ENCODE peak calls at places on chromosomes 13 and 19, in eight cellular contexts. N, D, W, P, E, V, L and H are unnamed samples.

GRCh38 chr19:1650627-1651009 is 1.8 kb downstream of the TCF3 start:
- DNase-seq in N (no peak), D (peak; percentile 57), W (peak; percentile 72), P (peak; percentile 36), E (no peak), V (no peak), L (no peak), H (no peak)

GRCh38 chr19:8307400-8307964 is 676 bp downstream of the CD320 start:
- DNase-seq in N (peak; percentile 16), D (no peak), W (peak; percentile 45), P (no peak), E (no peak), V (no peak), L (no peak), H (peak; percentile 46)

GRCh38 chr19:11405846-11406643 is 13.1 kb downstream of the RGL3 start:
- DNase-seq in N (no peak), D (no peak), W (peak; percentile 89), P (peak; percentile 30), E (no peak), V (no peak), L (no peak), H (peak; percentile 39)

GRCh38 chr13:67509039-67509438 is 278.9 kb upstream of the PCDH9 start:
- DNase-seq in N (no peak), D (no peak), W (no peak), P (no peak), E (no peak), V (no peak), L (no peak), H (no peak)

GRCh38 chr19:3132971-3133792 is 2.7 kb upstream of the GNA15 start:
- DNase-seq in N (peak; percentile 34), D (peak; percentile 57), W (no peak), P (peak; percentile 78), E (no peak), V (no peak), L (no peak), H (peak; percentile 91)

GRCh38 chr19:41000310-41000737 is 9.2 kb downstream of the CYP2B6 start:
- DNase-seq in N (no peak), D (no peak), W (no peak), P (no peak), E (no peak), V (no peak), L (no peak), H (no peak)

GRCh38 chr19:28313633-28314032 is 899.3 kb downstream of the UQCRFS1 start:
- DNase-seq in N (no peak), D (no peak), W (no peak), P (no peak), E (no peak), V (no peak), L (no peak), H (no peak)

GRCh38 chr13:98315466-98315865 is 138.4 kb upstream of the RNF113B start:
- DNase-seq in N (peak; percentile 75), D (no peak), W (no peak), P (no peak), E (no peak), V (no peak), L (no peak), H (no peak)

GRCh38 chr13:73913043-73913740 is 221.0 kb downstream of the KLF12 start:
- DNase-seq in N (no peak), D (no peak), W (no peak), P (no peak), E (no peak), V (no peak), L (no peak), H (no peak)

GRCh38 chr13:85287528-85287927 is 511.7 kb downstream of the SLITRK6 start:
- DNase-seq in N (no peak), D (no peak), W (no peak), P (no peak), E (no peak), V (no peak), L (no peak), H (no peak)

GRCh38 chr19:55341191-55342043 is 1.7 kb downstream of the KMT5C start:
- DNase-seq in N (peak; percentile 93), D (peak; percentile 22), W (peak; percentile 92), P (peak; percentile 70), E (peak; percentile 97), V (peak; percentile 71), L (no peak), H (peak; percentile 78)

GRCh38 chr13:72805663-72806341 is 23.9 kb downstream of the PIBF1 start:
- DNase-seq in N (no peak), D (no peak), W (no peak), P (no peak), E (no peak), V (no peak), L (no peak), H (no peak)

GRCh38 chr19:28640506-28640905 is 572.4 kb downstream of the UQCRFS1 start:
- DNase-seq in N (no peak), D (no peak), W (no peak), P (no peak), E (no peak), V (no peak), L (no peak), H (no peak)

GRCh38 chr19:39067104-39067503 is 17.1 kb upstream of the ACP7 start:
- DNase-seq in N (no peak), D (no peak), W (no peak), P (no peak), E (no peak), V (no peak), L (no peak), H (no peak)

GRCh38 chr13:69935043-69935442 is 172.6 kb upstream of the ATXN8OS start:
- DNase-seq in N (no peak), D (no peak), W (no peak), P (no peak), E (no peak), V (no peak), L (no peak), H (peak; percentile 57)

GRCh38 chr13:100210966-100211710 is 122.2 kb downstream of the PCCA start:
- DNase-seq in N (no peak), D (no peak), W (no peak), P (no peak), E (no peak), V (no peak), L (no peak), H (no peak)

GRCh38 chr13:39578821-39579291 is 24.1 kb downstream of the LHFPL6 start:
- DNase-seq in N (no peak), D (no peak), W (no peak), P (no peak), E (no peak), V (no peak), L (no peak), H (no peak)

GRCh38 chr13:40665754-40666057 is 735 bp downstream of the FOXO1 start:
- DNase-seq in N (no peak), D (peak; percentile 56), W (no peak), P (peak; percentile 46), E (no peak), V (no peak), L (no peak), H (no peak)

GRCh38 chr13:41608779-41609178 is 151.4 kb downstream of the RGCC start:
- DNase-seq in N (no peak), D (no peak), W (no peak), P (no peak), E (no peak), V (no peak), L (no peak), H (no peak)

GRCh38 chr19:49832556-49832955 is 14.5 kb downstream of the MED25 start:
- DNase-seq in N (no peak), D (no peak), W (no peak), P (no peak), E (no peak), V (no peak), L (no peak), H (no peak)

GRCh38 chr13:44393391-44393790 is 19.8 kb downstream of the SERP2 start:
- DNase-seq in N (no peak), D (no peak), W (no peak), P (no peak), E (no peak), V (no peak), L (no peak), H (peak; percentile 52)

GRCh38 chr19:33629826-33630375 is 8.1 kb downstream of the CHST8 start:
- DNase-seq in N (no peak), D (no peak), W (no peak), P (no peak), E (no peak), V (no peak), L (no peak), H (no peak)

GRCh38 chr13:24068472-24068871 is 92.0 kb upstream of the SPATA13 start:
- DNase-seq in N (no peak), D (no peak), W (no peak), P (no peak), E (no peak), V (no peak), L (no peak), H (no peak)

GRCh38 chr13:69641773-69642172 is 465.9 kb upstream of the ATXN8OS start:
- DNase-seq in N (no peak), D (no peak), W (no peak), P (no peak), E (no peak), V (no peak), L (no peak), H (no peak)

GRCh38 chr19:51456541-51457290 is 1.5 kb downstream of the SIGLEC8 start:
- DNase-seq in N (no peak), D (no peak), W (no peak), P (no peak), E (no peak), V (no peak), L (no peak), H (no peak)

GRCh38 chr19:7482584-7483439 is 6.0 kb downstream of the PEX11G start:
- DNase-seq in N (no peak), D (no peak), W (peak; percentile 97), P (no peak), E (no peak), V (no peak), L (no peak), H (no peak)

GRCh38 chr13:72868229-72868628 is 86.3 kb downstream of the PIBF1 start:
- DNase-seq in N (no peak), D (no peak), W (no peak), P (no peak), E (no peak), V (no peak), L (no peak), H (no peak)

GRCh38 chr19:49432141-49433073 is 7.2 kb downstream of the GFY start:
- DNase-seq in N (no peak), D (no peak), W (peak; percentile 97), P (peak; percentile 40), E (no peak), V (no peak), L (no peak), H (peak; percentile 30)

GRCh38 chr13:31929031-31929770 is 102.4 kb upstream of the FRY start:
- DNase-seq in N (no peak), D (no peak), W (no peak), P (no peak), E (no peak), V (no peak), L (no peak), H (no peak)